ENCODE peak calls at places on chromosomes 12 and 14, in six cellular contexts. B, G, L, E, J and R are unnamed samples. For H3K4me1 and H3K9me3, the result is how much of the 10 kb centered on the place peaks cover.

GRCh38 chr12:96986883-96987523 is 79.9 kb downstream of the NEDD1 start:
- DNase-seq in B (no peak), G (no peak), L (peak), E (no peak), J (peak), R (peak)

GRCh38 chr12:25855716-25856115 is 102.8 kb upstream of the RASSF8 start:
- DNase-seq in B (no peak), G (no peak), L (no peak), E (no peak), J (no peak), R (no peak)

GRCh38 chr12:71216725-71217579 is 59.2 kb upstream of the TSPAN8 start:
- DNase-seq in B (no peak), G (no peak), L (peak), E (no peak), J (peak), R (no peak)

GRCh38 chr14:90815817-90816662 is at the start of gene TTC7B:
- DNase-seq in B (no peak), G (peak), L (peak), E (no peak), J (peak), R (no peak)

GRCh38 chr12:1993341-1993740 is 10.9 kb downstream of the DCP1B start:
- DNase-seq in B (no peak), G (no peak), L (no peak), E (no peak), J (no peak), R (no peak)

GRCh38 chr14:81315344-81315743 is 84.8 kb downstream of the STON2 start:
- DNase-seq in B (no peak), G (no peak), L (no peak), E (no peak), J (no peak), R (no peak)

GRCh38 chr14:81165188-81165587 is 55.6 kb downstream of the GTF2A1 start:
- DNase-seq in B (no peak), G (no peak), L (peak), E (no peak), J (no peak), R (no peak)

GRCh38 chr12:25811656-25812126 is 146.8 kb upstream of the RASSF8 start:
- DNase-seq in B (no peak), G (no peak), L (no peak), E (no peak), J (no peak), R (no peak)

GRCh38 chr14:104148433-104149277 is 10.3 kb downstream of the KIF26A start:
- DNase-seq in B (no peak), G (peak), L (no peak), E (no peak), J (no peak), R (no peak)

GRCh38 chr12:55745361-55746146 is 2.6 kb downstream of the GDF11 start:
- DNase-seq in B (no peak), G (no peak), L (peak), E (no peak), J (peak), R (no peak)

GRCh38 chr12:109915171-109916040 is 15.3 kb downstream of the TCHP start:
- DNase-seq in B (no peak), G (no peak), L (no peak), E (no peak), J (no peak), R (no peak)

GRCh38 chr12:64611430-64612286 is 1.4 kb downstream of the RASSF3 start:
- DNase-seq in B (no peak), G (peak), L (peak), E (peak), J (no peak), R (peak)

GRCh38 chr12:21814814-21815213 is 40.3 kb upstream of the KCNJ8 start:
- DNase-seq in B (no peak), G (no peak), L (no peak), E (no peak), J (no peak), R (no peak)

GRCh38 chr12:25249951-25250738 is 584 bp downstream of the KRAS start:
- DNase-seq in B (peak), G (peak), L (peak), E (peak), J (peak), R (peak)

GRCh38 chr14:100286484-100287191 is 19.6 kb downstream of the SLC25A29 start:
- DNase-seq in B (no peak), G (no peak), L (no peak), E (no peak), J (no peak), R (no peak)

GRCh38 chr12:75820848-75821578 is 210.6 kb downstream of the PHLDA1 start:
- DNase-seq in B (no peak), G (peak), L (no peak), E (no peak), J (no peak), R (no peak)

GRCh38 chr14:61218765-61219164 is 62.4 kb downstream of the TMEM30B start:
- DNase-seq in B (no peak), G (peak), L (no peak), E (no peak), J (no peak), R (no peak)
- H3K4me1 ChIP-seq in B (under half), G (under half), L (under half), E (under half), J (under half), R (under half)

GRCh38 chr14:20191396-20191795 is 700 bp downstream of the OR11G2 start:
- DNase-seq in B (no peak), G (no peak), L (no peak), E (no peak), J (no peak), R (no peak)
- H3K9me3 ChIP-seq in B (under half), G (under half), L (under half), E (under half), J (under half), R (under half)

GRCh38 chr14:52064174-52064573 is 4.7 kb downstream of the NID2 start:
- DNase-seq in B (no peak), G (no peak), L (no peak), E (no peak), J (no peak), R (no peak)
- H3K4me1 ChIP-seq in B (under half), G (half or more), L (half or more), E (under half), J (under half), R (under half)

DNA sequence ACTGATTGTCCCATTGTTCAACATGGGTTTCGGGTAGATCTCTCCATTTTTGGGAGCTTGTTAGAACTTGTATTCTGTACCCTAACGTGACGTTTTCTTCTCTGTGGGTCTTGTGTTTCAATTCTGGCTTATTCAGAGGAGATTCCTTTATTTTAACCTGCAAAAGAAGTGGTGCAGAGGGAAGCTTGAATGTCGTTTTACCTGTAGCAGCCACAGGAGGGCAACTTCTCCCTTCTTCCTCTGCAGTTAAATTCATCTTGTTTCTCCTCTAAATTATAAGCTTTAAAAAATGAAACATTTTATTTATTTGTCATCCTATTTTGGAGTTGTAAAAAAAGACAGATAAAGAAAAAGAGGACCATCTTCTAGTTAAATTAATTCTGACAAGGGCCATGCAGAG is 13.7 kb upstream of the CLEC4D start:
- DNase-seq in B (no peak), G (no peak), L (no peak), E (no peak), J (no peak), R (no peak)
- H3K9me3 ChIP-seq in B (under half), G (under half), L (under half), E (under half), J (under half), R (under half)